ENCODE peak calls at places on chromosomes 13 and 19, in five cellular contexts. S, J, L, O and T are unnamed samples.

GRCh38 chr13:110062777-110063442 is 244.0 kb downstream of the COL4A1 start:
- DNase-seq in S (no peak), O (no peak), J (no peak), L (no peak), T (no peak)

GRCh38 chr13:79614519-79614918 is 133.6 kb downstream of the NDFIP2 start:
- DNase-seq in S (no peak), O (no peak), L (no peak), J (no peak), T (no peak)

GRCh38 chr19:19171821-19172532 is 1.9 kb upstream of the MEF2B start:
- DNase-seq in O (peak), S (no peak), L (peak), J (no peak), T (peak)

GRCh38 chr19:52297601-52298358 is 811 bp downstream of the ZNF480 start:
- DNase-seq in S (no peak), L (peak), J (no peak), O (peak), T (no peak)

GRCh38 chr13:81025091-81025490 is 684.2 kb upstream of the SPRY2 start:
- DNase-seq in L (no peak), S (no peak), O (no peak), J (no peak), T (no peak)

GRCh38 chr19:43789029-43789428 is 8.3 kb upstream of the KCNN4 start:
- DNase-seq in J (no peak), S (no peak), L (peak), O (peak), T (no peak)

GRCh38 chr19:12840091-12841079 is 2.1 kb downstream of the MAST1 start:
- DNase-seq in S (peak), L (peak), O (peak), J (peak), T (no peak)

GRCh38 chr13:79501538-79502232 is 20.7 kb downstream of the NDFIP2 start:
- DNase-seq in L (peak), J (no peak), O (no peak), S (no peak), T (no peak)

GRCh38 chr13:43988302-43988701 is 108.6 kb downstream of the LACC1 start:
- DNase-seq in O (no peak), S (no peak), L (no peak), J (no peak), T (no peak)

GRCh38 chr13:23697772-23698313 is 127.6 kb downstream of the TNFRSF19 start:
- DNase-seq in J (no peak), O (no peak), S (no peak), L (no peak), T (no peak)

GRCh38 chr19:19662866-19663291 is 597 bp downstream of the ATP13A1 start:
- DNase-seq in L (peak), J (no peak), O (no peak), S (no peak), T (no peak)

GRCh38 chr19:42693760-42694350 is 46.4 kb downstream of the PSG3 start:
- DNase-seq in S (peak), O (peak), J (no peak), L (peak), T (no peak)

GRCh38 chr19:12720851-12721655 is 2.7 kb downstream of the TNPO2 start:
- DNase-seq in L (peak), S (peak), O (peak), J (no peak), T (no peak)

GRCh38 chr13:110505594-110505993 is 55.9 kb downstream of the RAB20 start:
- DNase-seq in O (no peak), L (no peak), J (no peak), S (no peak), T (no peak)

GRCh38 chr13:76620036-76620435 is 266.2 kb downstream of the KCTD12 start:
- DNase-seq in L (no peak), O (no peak), S (no peak), J (no peak), T (no peak)

GRCh38 chr19:45321848-45322247 is 827 bp downstream of the CKM start:
- DNase-seq in L (no peak), J (no peak), S (no peak), O (no peak), T (no peak)
- H3K4me3 ChIP-seq in L (no peak), J (no peak), S (no peak), O (no peak), T (no peak)

GRCh38 chr13:95477187-95477586 is 75.3 kb upstream of the CLDN10 start:
- DNase-seq in J (no peak), L (no peak), O (no peak), S (no peak), T (no peak)
- H3K4me3 ChIP-seq in J (no peak), L (no peak), O (no peak), S (no peak), T (no peak)

GRCh38 chr13:41678842-41679241 is 221.5 kb downstream of the RGCC start:
- DNase-seq in O (no peak), L (no peak), S (no peak), J (no peak), T (no peak)

GRCh38 chr13:41670873-41671443 is 213.6 kb downstream of the RGCC start:
- DNase-seq in S (no peak), O (no peak), J (no peak), L (no peak), T (no peak)

GRCh38 chr13:41678320-41678719 is 221.0 kb downstream of the RGCC start:
- DNase-seq in O (peak), J (no peak), L (peak), S (peak), T (no peak)

GRCh38 chr13:41674246-41674645 is 216.9 kb downstream of the RGCC start:
- DNase-seq in J (no peak), L (no peak), S (no peak), O (no peak), T (no peak)

DNA sequence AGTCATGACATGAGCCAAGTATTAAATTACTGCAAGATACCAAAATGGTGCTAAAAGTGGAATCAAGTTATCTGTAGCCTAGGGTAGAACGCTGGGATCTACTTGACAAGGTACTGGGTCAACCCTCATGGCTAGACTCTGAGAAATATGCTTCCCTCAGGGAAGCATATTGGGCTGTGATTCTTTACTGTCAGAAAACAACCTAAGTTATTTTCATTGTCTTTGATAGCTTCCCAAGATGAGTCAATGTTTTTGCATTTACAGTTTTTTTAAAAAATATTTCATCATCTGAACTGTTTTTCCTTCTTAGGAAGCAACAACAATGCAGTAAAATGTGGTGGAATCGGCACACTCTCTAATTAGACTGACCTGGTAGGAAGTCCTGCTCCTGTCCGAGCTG is 218.0 kb downstream of the RGCC start:
- DNase-seq in J (no peak), S (no peak), L (peak), O (no peak), T (no peak)
- H3K4me3 ChIP-seq in J (no peak), S (no peak), L (no peak), O (no peak), T (no peak)

GRCh38 chr19:54616840-54617560 is 13.3 kb upstream of the LILRB1 start:
- DNase-seq in L (no peak), S (no peak), O (no peak), J (no peak), T (no peak)

GRCh38 chr19:54616057-54616456 is 14.2 kb upstream of the LILRB1 start:
- DNase-seq in S (no peak), J (no peak), O (no peak), L (no peak), T (no peak)

DNA sequence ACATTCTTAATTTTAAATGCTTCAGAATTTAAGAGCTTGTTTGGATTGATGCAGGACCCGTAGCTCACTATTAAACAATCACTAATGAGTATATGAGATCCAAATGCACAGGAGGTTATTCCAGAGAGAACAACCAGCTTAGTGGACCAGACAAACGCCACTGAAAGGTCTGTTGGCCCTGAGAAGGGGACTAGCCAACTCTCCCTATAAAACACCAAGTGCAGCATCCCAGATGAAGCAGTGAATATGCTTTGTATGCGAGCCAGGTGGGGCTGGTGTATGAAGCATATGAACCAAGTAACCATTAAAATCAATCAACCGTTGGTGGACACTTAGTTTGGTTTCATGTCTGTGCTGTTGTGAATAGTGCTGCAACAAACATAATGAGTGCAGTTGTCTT is 9.8 kb upstream of the LILRB1 start:
- DNase-seq in S (no peak), O (no peak), J (no peak), L (no peak), T (no peak)
- H3K4me3 ChIP-seq in S (no peak), O (no peak), J (no peak), L (no peak), T (no peak)

GRCh38 chr19:7872306-7873204 is 1.6 kb downstream of the PRR36 start:
- DNase-seq in L (no peak), O (no peak), J (no peak), S (no peak), T (no peak)

GRCh38 chr19:7869910-7870511 is 4.2 kb downstream of the PRR36 start:
- DNase-seq in O (no peak), S (peak), L (peak), J (peak), T (no peak)

GRCh38 chr19:7870571-7871279 is 3.5 kb downstream of the PRR36 start:
- DNase-seq in S (peak), O (peak), J (peak), L (peak), T (no peak)

GRCh38 chr19:7871280-7871529 is 3.0 kb downstream of the PRR36 start:
- DNase-seq in O (no peak), J (no peak), L (no peak), S (no peak), T (no peak)

DNA sequence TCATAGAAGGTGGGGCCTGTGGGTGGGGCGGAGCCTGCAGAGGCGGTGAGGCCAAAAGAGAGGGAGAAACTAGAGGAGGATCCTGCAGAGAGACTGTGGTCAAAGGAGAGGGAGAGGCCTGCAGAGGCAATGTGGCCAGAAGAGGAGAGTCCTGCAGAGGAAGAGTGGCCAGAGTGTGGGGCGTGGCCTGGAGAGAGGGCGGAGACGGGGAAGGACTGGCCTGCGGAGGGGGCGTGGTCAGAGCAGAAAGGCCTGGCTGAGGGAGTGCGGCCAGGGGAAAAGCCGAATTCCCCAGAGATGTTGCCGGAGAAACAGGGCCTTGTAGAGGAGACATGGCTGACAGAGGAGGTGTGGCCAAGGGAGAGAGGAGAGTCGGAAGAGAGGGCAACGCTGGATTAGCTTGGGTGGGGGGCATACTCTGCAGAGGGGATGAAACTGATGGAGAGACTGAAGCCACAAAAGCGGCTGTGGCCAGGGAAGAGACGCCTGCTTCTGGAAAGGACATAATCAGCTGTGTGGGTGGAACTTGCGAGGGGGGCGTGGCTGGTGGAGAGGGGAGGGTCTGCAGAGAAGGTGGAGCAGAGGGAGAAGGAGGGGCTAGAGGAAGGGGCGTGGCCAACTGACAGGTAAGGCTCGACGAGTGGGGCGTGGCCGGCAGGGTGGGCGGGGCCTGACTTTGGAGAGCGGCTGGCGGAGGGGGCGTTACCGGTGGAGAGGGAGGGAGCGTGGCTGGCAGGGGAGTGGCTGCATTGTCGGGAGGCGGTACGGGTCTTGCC is 2.5 kb downstream of the PRR36 start:
- DNase-seq in J (peak), O (peak), S (peak), L (peak), T (peak)
- H3K4me3 ChIP-seq in J (no peak), O (peak), S (peak), L (peak), T (peak)

DNA sequence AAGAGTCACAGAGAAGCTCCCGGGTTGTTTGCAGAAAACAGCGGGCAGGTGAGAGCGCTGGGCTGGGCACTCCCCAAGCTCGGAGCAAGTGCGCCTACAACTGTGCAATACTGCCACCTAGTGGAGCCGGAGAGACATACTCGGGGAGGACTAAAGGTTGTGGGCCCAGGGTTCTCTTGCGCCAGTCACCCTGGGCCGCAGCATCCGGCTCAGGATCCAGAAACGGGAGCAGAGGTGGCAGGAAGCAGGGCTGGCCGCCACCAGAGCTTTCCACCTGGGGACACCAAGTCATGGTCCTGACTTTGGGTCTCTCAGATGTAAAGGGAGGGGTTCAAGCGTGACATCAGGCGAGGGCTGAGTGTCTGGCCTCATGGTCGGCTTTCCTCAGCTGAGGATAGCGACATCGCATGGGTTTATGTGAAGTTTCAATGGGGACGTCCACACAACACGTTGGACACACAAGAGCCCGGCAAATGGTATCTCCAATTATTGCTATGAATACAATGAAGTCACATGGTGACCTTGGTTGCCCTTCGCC is 11.2 kb upstream of the KLK4 start:
- DNase-seq in L (peak), S (peak), J (peak), O (peak), T (peak)
- H3K4me3 ChIP-seq in L (no peak), S (no peak), J (no peak), O (no peak), T (no peak)

GRCh38 chr13:25911020-25911419 is 140.8 kb downstream of the SHISA2 start:
- DNase-seq in S (no peak), J (no peak), O (no peak), L (no peak), T (no peak)
- H3K4me3 ChIP-seq in S (no peak), J (no peak), O (no peak), L (no peak), T (no peak)

DNA sequence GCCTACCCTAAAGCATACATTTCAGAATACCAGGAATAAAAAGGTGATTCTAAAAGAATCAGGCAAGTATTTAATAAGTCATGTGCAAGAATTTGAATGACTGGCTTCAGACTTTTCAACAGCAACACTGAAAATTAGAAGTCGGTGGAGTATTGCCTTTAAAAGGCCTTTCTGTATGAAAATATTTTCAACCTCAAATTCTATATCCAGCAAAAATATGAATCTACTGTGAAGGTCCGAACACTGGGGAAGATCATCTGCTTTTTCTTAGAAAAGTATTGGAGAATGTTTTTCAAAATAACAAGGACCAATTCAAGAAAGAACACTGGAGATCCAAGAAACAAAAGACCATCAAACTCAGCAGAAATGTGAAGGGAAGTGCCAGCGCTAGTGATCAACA is 459.5 kb upstream of the KLF12 start:
- DNase-seq in L (no peak), J (no peak), S (no peak), O (no peak), T (no peak)
- H3K4me3 ChIP-seq in L (no peak), J (no peak), S (no peak), O (no peak), T (no peak)

GRCh38 chr13:30466841-30467252 is 1.1 kb upstream of the HMGB1 start:
- DNase-seq in J (no peak), L (no peak), S (no peak), O (no peak), T (no peak)
- H3K4me3 ChIP-seq in J (no peak), L (no peak), S (peak), O (no peak), T (no peak)

GRCh38 chr19:8610041-8610927 is at the start of gene ADAMTS10:
- DNase-seq in J (no peak), L (peak), O (peak), S (peak), T (no peak)
- H3K4me3 ChIP-seq in J (peak), L (peak), O (peak), S (peak), T (peak)